ENCODE peak calls at places on chromosomes 11 and 22, in six cellular contexts. One of them, this sample, is unnamed.

GRCh38 chr22:47270463-47271135 is 508.1 kb downstream of the TBC1D22A start:
- DNase-seq in HepG2: no peak
- DNase-seq in PC-3: no peak
- DNase-seq in thoracic aorta: no peak
- DNase-seq in neural progenitor cell: no peak
- DNase-seq in Peyer's patch: no peak
- DNase-seq in this sample: no peak

GRCh38 chr11:2912498-2912897 is 16.7 kb downstream of the PHLDA2 start:
- DNase-seq in HepG2: peak; percentile 69
- DNase-seq in PC-3: peak; percentile 96
- DNase-seq in thoracic aorta: no peak
- DNase-seq in neural progenitor cell: no peak
- DNase-seq in Peyer's patch: peak; percentile 95
- DNase-seq in this sample: no peak

GRCh38 chr11:13280777-13281176 is 3.2 kb downstream of the BMAL1 start:
- DNase-seq in HepG2: no peak
- DNase-seq in PC-3: no peak
- DNase-seq in thoracic aorta: no peak
- DNase-seq in neural progenitor cell: no peak
- DNase-seq in Peyer's patch: no peak
- DNase-seq in this sample: no peak

GRCh38 chr22:32676196-32676595 is 125.3 kb upstream of the TIMP3 start:
- DNase-seq in HepG2: no peak
- DNase-seq in PC-3: no peak
- DNase-seq in thoracic aorta: no peak
- DNase-seq in neural progenitor cell: no peak
- DNase-seq in Peyer's patch: no peak
- DNase-seq in this sample: no peak

GRCh38 chr22:44304354-44304753 is 8.4 kb downstream of the SHISAL1 start:
- DNase-seq in HepG2: no peak
- DNase-seq in PC-3: peak; percentile 11
- DNase-seq in thoracic aorta: no peak
- DNase-seq in neural progenitor cell: peak; percentile 51
- DNase-seq in Peyer's patch: no peak
- DNase-seq in this sample: no peak

GRCh38 chr11:30488304-30488998 is 97.7 kb downstream of the MPPED2 start:
- DNase-seq in HepG2: peak; percentile 93
- DNase-seq in PC-3: peak; percentile 39
- DNase-seq in thoracic aorta: no peak
- DNase-seq in neural progenitor cell: no peak
- DNase-seq in Peyer's patch: no peak
- DNase-seq in this sample: no peak

GRCh38 chr11:4203603-4204360 is 109.2 kb downstream of the RRM1 start:
- DNase-seq in HepG2: no peak
- DNase-seq in PC-3: no peak
- DNase-seq in thoracic aorta: no peak
- DNase-seq in neural progenitor cell: peak; percentile 64
- DNase-seq in Peyer's patch: no peak
- DNase-seq in this sample: no peak

GRCh38 chr11:64994318-64994717 is 2.5 kb downstream of the BATF2 start:
- DNase-seq in HepG2: no peak
- DNase-seq in PC-3: no peak
- DNase-seq in thoracic aorta: no peak
- DNase-seq in neural progenitor cell: no peak
- DNase-seq in Peyer's patch: no peak
- DNase-seq in this sample: no peak

GRCh38 chr11:115765803-115766239 is 261.6 kb upstream of the CADM1 start:
- DNase-seq in HepG2: no peak
- DNase-seq in PC-3: no peak
- DNase-seq in thoracic aorta: no peak
- DNase-seq in neural progenitor cell: no peak
- DNase-seq in Peyer's patch: no peak
- DNase-seq in this sample: no peak

GRCh38 chr22:23225724-23226496 is 45.6 kb downstream of the BCR start:
- DNase-seq in HepG2: no peak
- DNase-seq in PC-3: peak; percentile 82
- DNase-seq in thoracic aorta: no peak
- DNase-seq in neural progenitor cell: no peak
- DNase-seq in Peyer's patch: peak; percentile 54
- DNase-seq in this sample: no peak

GRCh38 chr22:49011769-49012598 is 815.7 kb downstream of the BRD1 start:
- DNase-seq in HepG2: no peak
- DNase-seq in PC-3: no peak
- DNase-seq in thoracic aorta: no peak
- DNase-seq in neural progenitor cell: no peak
- DNase-seq in Peyer's patch: no peak
- DNase-seq in this sample: peak; percentile 69

GRCh38 chr11:63893355-63893754 is 23.6 kb downstream of the RCOR2 start:
- DNase-seq in HepG2: no peak
- DNase-seq in PC-3: no peak
- DNase-seq in thoracic aorta: no peak
- DNase-seq in neural progenitor cell: no peak
- DNase-seq in Peyer's patch: no peak
- DNase-seq in this sample: no peak
- H3K27ac ChIP-seq in HepG2: no peak overlapping the region
- H3K27ac ChIP-seq in PC-3: no peak overlapping the region
- H3K27ac ChIP-seq in thoracic aorta: no peak overlapping the region
- H3K27ac ChIP-seq in neural progenitor cell: no peak overlapping the region
- H3K27ac ChIP-seq in Peyer's patch: no peak overlapping the region
- H3K27ac ChIP-seq in this sample: no peak overlapping the region

DNA sequence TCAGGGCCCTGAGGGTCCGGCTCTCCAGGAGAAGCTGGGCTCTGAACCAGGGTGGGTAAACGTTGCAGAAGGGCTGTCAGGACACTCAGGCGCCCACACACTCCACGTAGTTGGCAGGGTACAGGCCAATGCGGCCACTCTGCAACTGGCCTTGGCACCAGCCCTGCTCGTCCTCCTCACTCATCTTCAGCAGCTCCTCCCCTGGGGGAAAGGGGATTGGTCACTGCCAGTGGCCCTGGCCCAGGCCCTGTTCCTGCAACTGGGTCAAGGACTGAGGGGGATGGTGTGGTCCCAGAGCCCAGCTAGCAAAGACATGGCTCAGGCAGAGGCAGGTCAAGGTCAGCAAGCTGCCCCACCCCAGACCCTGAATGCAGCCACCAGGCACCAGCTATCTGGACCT is 1.2 kb upstream of the ARFGAP2 start:
- DNase-seq in HepG2: peak; percentile 70
- DNase-seq in PC-3: no peak
- DNase-seq in thoracic aorta: no peak
- DNase-seq in neural progenitor cell: no peak
- DNase-seq in Peyer's patch: no peak
- DNase-seq in this sample: no peak
- H3K4me3 ChIP-seq in HepG2: no peak overlapping the region
- H3K4me3 ChIP-seq in PC-3: peak overlapping the region; percentile 94
- H3K4me3 ChIP-seq in thoracic aorta: peak overlapping the region; percentile 99
- H3K4me3 ChIP-seq in neural progenitor cell: no peak overlapping the region
- H3K4me3 ChIP-seq in Peyer's patch: peak overlapping the region; percentile 90
- H3K4me3 ChIP-seq in this sample: peak overlapping the region; percentile 90

DNA sequence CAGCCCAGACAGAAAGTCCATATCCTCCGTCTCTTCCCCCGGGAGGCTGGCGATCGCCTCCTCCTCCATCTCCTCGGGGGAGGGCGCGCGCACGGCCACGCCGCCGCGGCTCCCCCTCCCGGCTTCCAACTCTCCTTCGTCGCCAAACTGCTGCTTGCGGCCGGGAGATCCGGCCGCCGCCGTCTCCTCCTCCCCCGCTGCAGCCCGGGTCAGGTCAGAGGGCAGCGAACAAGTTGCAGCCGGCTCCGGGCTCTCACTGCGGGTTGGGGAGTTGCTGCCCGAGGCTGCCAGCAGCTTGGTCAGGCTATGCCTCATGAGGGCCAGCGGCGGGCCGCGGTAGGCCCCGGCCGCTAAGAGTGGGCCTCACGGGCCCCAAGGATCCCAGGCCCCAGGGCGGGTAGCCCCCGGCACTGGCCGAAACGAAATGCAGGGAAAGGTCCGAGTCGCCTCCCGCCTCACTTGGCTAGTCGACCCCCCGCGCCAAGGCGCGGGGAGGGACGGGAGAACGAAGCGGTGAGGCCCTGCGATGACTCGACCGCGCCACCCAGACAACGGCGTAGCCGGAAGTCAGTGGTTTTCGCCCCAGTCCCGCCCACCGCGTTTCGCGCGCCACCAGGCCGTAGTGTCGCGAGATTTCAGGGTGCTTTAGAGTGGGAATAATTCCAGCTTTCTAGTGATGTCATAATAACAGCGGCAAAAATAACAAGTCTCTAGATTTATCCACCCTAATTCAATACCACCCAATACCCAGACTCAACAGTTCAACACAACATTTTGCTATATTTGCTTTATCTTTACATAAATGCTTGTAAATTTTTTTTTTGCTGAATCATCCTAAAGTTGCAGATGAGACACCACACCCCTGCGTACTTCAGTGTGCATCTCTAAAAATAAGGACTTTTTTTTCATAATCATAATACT is at the start of gene CREBZF:
- DNase-seq in HepG2: peak; percentile 85
- DNase-seq in PC-3: peak; percentile 98
- DNase-seq in thoracic aorta: peak; percentile 58
- DNase-seq in neural progenitor cell: peak; percentile 97
- DNase-seq in Peyer's patch: peak; percentile 96
- DNase-seq in this sample: peak; percentile 96
- TF ChIP-seq CTCF in HepG2: peak; percentile 33
- TF ChIP-seq CTCF in PC-3: no peak
- TF ChIP-seq CTCF in thoracic aorta: no peak
- TF ChIP-seq CTCF in neural progenitor cell: no peak
- TF ChIP-seq CTCF in Peyer's patch: no peak
- TF ChIP-seq CTCF in this sample: no peak

GRCh38 chr11:57321388-57321995 is 3.3 kb downstream of the TNKS1BP1 start:
- DNase-seq in HepG2: no peak
- DNase-seq in PC-3: no peak
- DNase-seq in thoracic aorta: no peak
- DNase-seq in neural progenitor cell: no peak
- DNase-seq in Peyer's patch: no peak
- DNase-seq in this sample: no peak
- H3K27ac ChIP-seq in HepG2: peak overlapping the region; percentile 22
- H3K27ac ChIP-seq in PC-3: peak overlapping the region; percentile 82
- H3K27ac ChIP-seq in thoracic aorta: peak overlapping the region; percentile 83
- H3K27ac ChIP-seq in neural progenitor cell: no peak overlapping the region
- H3K27ac ChIP-seq in Peyer's patch: peak overlapping the region; percentile 18
- H3K27ac ChIP-seq in this sample: peak overlapping the region; percentile 94

GRCh38 chr11:61332823-61333637 is at the start of the genes DDB1 and TKFC:
- DNase-seq in HepG2: peak; percentile 89
- DNase-seq in PC-3: peak; percentile 97
- DNase-seq in thoracic aorta: peak; percentile 70
- DNase-seq in neural progenitor cell: peak; percentile 98
- DNase-seq in Peyer's patch: peak; percentile 96
- DNase-seq in this sample: peak; percentile 96

GRCh38 chr11:61335355-61335710 is 2.3 kb downstream of the TKFC start:
- DNase-seq in HepG2: no peak
- DNase-seq in PC-3: no peak
- DNase-seq in thoracic aorta: no peak
- DNase-seq in neural progenitor cell: no peak
- DNase-seq in Peyer's patch: peak; percentile 45
- DNase-seq in this sample: no peak

GRCh38 chr11:61332266-61332822 is 561 bp downstream of the DDB1 start:
- DNase-seq in HepG2: peak; percentile 52
- DNase-seq in PC-3: peak; percentile 26
- DNase-seq in thoracic aorta: no peak
- DNase-seq in neural progenitor cell: peak; percentile 47
- DNase-seq in Peyer's patch: no peak
- DNase-seq in this sample: no peak

GRCh38 chr11:61334434-61335354 is 1.7 kb downstream of the TKFC start:
- DNase-seq in HepG2: peak; percentile 65
- DNase-seq in PC-3: peak; percentile 60
- DNase-seq in thoracic aorta: no peak
- DNase-seq in neural progenitor cell: no peak
- DNase-seq in Peyer's patch: peak; percentile 82
- DNase-seq in this sample: no peak

DNA sequence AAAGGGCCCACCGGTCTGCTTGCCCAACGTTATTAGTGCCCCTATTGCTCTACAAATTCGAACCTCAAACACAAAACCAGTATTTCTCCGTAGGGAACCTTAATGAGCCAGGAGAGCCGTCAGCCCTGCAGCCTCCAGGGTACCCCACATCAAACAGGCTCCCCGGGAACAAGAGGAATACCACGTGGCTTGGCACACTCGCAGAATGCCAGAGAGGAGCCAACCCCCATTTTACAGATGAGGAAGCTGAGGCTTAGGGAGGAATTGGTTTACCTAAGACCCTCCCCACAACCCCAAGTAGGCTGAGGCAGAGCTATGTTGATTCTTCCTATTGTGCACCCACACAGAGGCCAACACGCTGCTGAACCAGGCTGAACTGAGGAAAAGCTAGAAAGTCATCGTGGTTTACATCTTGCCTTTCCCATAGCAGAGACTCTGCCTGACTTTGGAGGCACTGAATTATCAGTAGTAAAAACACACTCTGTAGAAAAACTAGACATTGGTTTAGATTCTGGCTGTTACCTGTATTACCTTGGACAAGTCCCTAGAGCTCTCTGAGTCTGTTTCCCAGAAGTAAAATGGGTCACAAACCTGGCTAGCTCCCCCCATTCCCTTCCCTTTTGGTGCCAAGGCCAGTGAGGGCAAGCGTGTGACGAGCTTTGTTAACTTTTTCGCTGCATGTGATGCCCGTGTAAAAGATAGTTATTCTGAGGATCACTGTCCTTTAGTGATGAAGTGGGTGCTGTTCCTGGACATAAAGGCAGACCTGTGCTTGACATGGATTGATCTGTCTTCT is 808 bp downstream of the TKFC start:
- DNase-seq in HepG2: no peak
- DNase-seq in PC-3: no peak
- DNase-seq in thoracic aorta: no peak
- DNase-seq in neural progenitor cell: no peak
- DNase-seq in Peyer's patch: no peak
- DNase-seq in this sample: no peak
- H3K4me3 ChIP-seq in HepG2: peak overlapping the region; percentile 95
- H3K4me3 ChIP-seq in PC-3: peak overlapping the region; percentile 95
- H3K4me3 ChIP-seq in thoracic aorta: peak overlapping the region; percentile 94
- H3K4me3 ChIP-seq in neural progenitor cell: peak overlapping the region; percentile 93
- H3K4me3 ChIP-seq in Peyer's patch: peak overlapping the region; percentile 91
- H3K4me3 ChIP-seq in this sample: peak overlapping the region; percentile 86